ENCODE peak calls at places on chromosome 21, in nine cellular contexts. U is activated T-helper 2 cell treated with anti-CD3 and anti-CD28 coated beads, Interferon-gamma antibody, Interleukin-2, Interleukin-4, amounts not matched to agents 10 μg/mL and 5 μg/mL and 100 μg/mL, durations not matched to agents 14 hours and 24 hours and 36 hours; S is activated T-cell treated with anti-CD3 and anti-CD28 coated beads, Interleukin-2, amount 50 U/mL, for 72 hours; K is nephron progenitor cell; V is glomerular endothelial cell; W is colonic mucosa; T is putamen; N is T-helper 2 cell; A is ovary. B is an unnamed sample.

GRCh38 chr21:41396452-41397107 is 29.5 kb upstream of the MX1 start:
- DNase-seq in V (no peak), T (peak), K (no peak), A (no peak), S (no peak), U (no peak), W (peak), N (no peak), B (no peak)

GRCh38 chr21:31732891-31733520 is 1.1 kb upstream of the SCAF4 start:
- DNase-seq in V (no peak), W (peak), A (no peak), T (no peak), K (peak), S (peak), N (no peak), U (peak), B (peak)

GRCh38 chr21:10272216-10272615 is 249.2 kb upstream of the TPTE start:
- DNase-seq in W (no peak), U (no peak), T (peak), S (no peak), N (no peak), V (no peak), A (no peak), K (no peak), B (no peak)

GRCh38 chr21:21996891-21997290 is 998.7 kb downstream of the NCAM2 start:
- DNase-seq in N (no peak), K (no peak), S (no peak), V (no peak), A (no peak), U (no peak), T (no peak), W (no peak), B (no peak)

GRCh38 chr21:39153373-39153772 is 29.9 kb downstream of the PSMG1 start:
- DNase-seq in W (no peak), T (no peak), V (no peak), K (no peak), U (no peak), A (no peak), S (no peak), N (no peak), B (no peak)

GRCh38 chr21:41888749-41889376 is 9.7 kb upstream of the PRDM15 start:
- DNase-seq in U (no peak), A (no peak), N (no peak), W (no peak), S (no peak), K (no peak), T (no peak), V (no peak), B (no peak)

GRCh38 chr21:45551316-45551715 is 9.1 kb upstream of the SLC19A1 start:
- DNase-seq in T (no peak), K (no peak), W (no peak), V (peak), S (peak), U (no peak), N (no peak), A (peak), B (no peak)

GRCh38 chr21:29378814-29379213 is 80.1 kb downstream of the BACH1 start:
- DNase-seq in U (no peak), T (no peak), V (no peak), K (no peak), N (no peak), A (no peak), S (no peak), W (no peak), B (no peak)

GRCh38 chr21:34822957-34823356 is 154.2 kb downstream of the CLIC6 start:
- DNase-seq in N (no peak), U (no peak), T (no peak), W (peak), A (no peak), V (no peak), K (no peak), S (no peak), B (no peak)

GRCh38 chr21:36504067-36505058 is 24.4 kb upstream of the CLDN14 start:
- DNase-seq in S (peak), N (no peak), U (no peak), T (peak), V (peak), K (peak), A (peak), W (peak), B (no peak)

GRCh38 chr21:44959376-44960091 is 19.7 kb downstream of the SLX9 start:
- DNase-seq in W (no peak), U (no peak), K (no peak), N (no peak), T (no peak), V (no peak), A (no peak), S (no peak), B (no peak)

GRCh38 chr21:29697555-29698193 is 242.1 kb downstream of the GRIK1 start:
- DNase-seq in K (no peak), V (no peak), T (no peak), S (no peak), U (no peak), A (no peak), N (no peak), W (no peak), B (no peak)

B was measured in ecto neural progenitor cell.